ENCODE peak calls at places on chromosomes 2 and 18, in four cellular contexts. W is T-helper 22 cell; N is activated T-helper 1 cell treated with anti-CD3 and anti-CD28 coated beads, Interleukin-12 subunit alpha, Interleukin-12 subunit beta, Interleukin-2, Interleukin-4 antibody, amounts not matched to agents 30 ng/mL and 10 ng/mL and 1 ng/mL, durations not matched to agents 14 hours and 24 hours and 36 hours; X is stimulated activated naive B cell treated with anti-CD40 and anti-IgM and Interleukin-4, amounts not matched to agents 10 μg/mL and 1 μg/mL and 100 μg/mL, for 72 hours. K is an unnamed sample.
A peak's percentile ranks its signal among the peaks of the same experiment; 100 is the strongest.

GRCh38 chr2:16316456-16317210 is 349.0 kb downstream of the CYRIA start:
- DNase-seq in X (no peak), W (no peak), N (no peak), K (no peak)

GRCh38 chr2:68970566-68970965 is 3.9 kb upstream of the GKN1 start:
- DNase-seq in W (no peak), N (no peak), X (no peak), K (no peak)

GRCh38 chr2:182818541-182819308 is 47.7 kb downstream of the FRZB start:
- DNase-seq in W (no peak), X (no peak), N (no peak), K (no peak)

GRCh38 chr2:239602290-239603282 is 201.8 kb upstream of the HDAC4 start:
- DNase-seq in N (no peak), X (no peak), W (no peak), K (no peak)

GRCh38 chr18:32018331-32019250 is at the start of gene RNF125:
- DNase-seq in N (peak; percentile 90), X (peak; percentile 80), W (peak; percentile 82), K (peak; percentile 86)

GRCh38 chr2:202172439-202173191 is 65.8 kb downstream of the SUMO1 start:
- DNase-seq in W (no peak), X (peak; percentile 38), N (peak; percentile 25), K (peak; percentile 74)

GRCh38 chr2:230473378-230473777 is 57.4 kb downstream of the SP100 start:
- DNase-seq in W (no peak), X (no peak), N (peak; percentile 9), K (no peak)

GRCh38 chr2:34012728-34013302 is 413.7 kb upstream of the FAM98A start:
- DNase-seq in N (no peak), X (no peak), W (no peak), K (peak; percentile 32)

GRCh38 chr2:100921685-100922161 is 80.4 kb upstream of the RPL31 start:
- DNase-seq in N (no peak), W (no peak), X (no peak), K (no peak)

GRCh38 chr2:97726311-97727064 is 13.1 kb downstream of the ZAP70 start:
- DNase-seq in X (no peak), N (no peak), W (no peak), K (no peak)

GRCh38 chr2:39515273-39515896 is 78.3 kb upstream of the MAP4K3 start:
- DNase-seq in W (no peak), N (no peak), X (no peak), K (no peak)

GRCh38 chr2:126883661-126884030 is 15.0 kb upstream of the TEX51 start:
- DNase-seq in X (no peak), N (no peak), W (no peak), K (no peak)

K was measured in GM20000.